ENCODE peak calls at places on chromosomes 12 and 14, in nine cellular contexts. A is effector CD8-positive, alpha-beta T cell; O is posterior cingulate gyrus; U is prostate gland; K is nucleus accumbens; B is astrocyte; I is endothelial cell of umbilical vein; F is lung; J is PC-3. M is an unnamed sample.

GRCh38 chr12:21826549-21826940 is 52.0 kb upstream of the KCNJ8 start:
- DNase-seq in J (no peak), O (no peak), I (no peak), A (no peak), U (no peak), B (no peak), F (no peak), K (no peak), M (no peak)

GRCh38 chr12:115697341-115697740 is 580.2 kb downstream of the MED13L start:
- DNase-seq in U (peak; percentile 24), O (no peak), I (no peak), J (no peak), F (no peak), K (no peak), B (peak; percentile 18), A (no peak), M (peak; percentile 96)

GRCh38 chr14:24612186-24612585 is 2.7 kb upstream of the GZMH start:
- DNase-seq in I (no peak), O (no peak), J (no peak), K (no peak), A (no peak), U (no peak), B (no peak), F (no peak), M (no peak)

GRCh38 chr12:75825686-75826085 is 205.9 kb downstream of the PHLDA1 start:
- DNase-seq in I (no peak), K (no peak), F (no peak), O (no peak), B (peak; percentile 97), A (no peak), U (no peak), J (peak; percentile 96), M (no peak)

GRCh38 chr14:95197498-95198010 is 40.2 kb upstream of the DICER1 start:
- DNase-seq in O (no peak), F (no peak), B (no peak), J (peak; percentile 75), I (no peak), A (no peak), K (no peak), U (peak; percentile 67), M (no peak)

GRCh38 chr14:104420990-104421389 is 158.6 kb upstream of the C14orf180 start:
- DNase-seq in U (no peak), K (no peak), I (no peak), O (no peak), A (no peak), F (no peak), B (no peak), J (no peak), M (no peak)

GRCh38 chr14:73743431-73743931 is 29.3 kb upstream of the PNMA1 start:
- DNase-seq in J (no peak), F (peak; percentile 60), B (no peak), O (no peak), U (no peak), K (no peak), I (peak; percentile 67), A (peak; percentile 16), M (no peak)

GRCh38 chr14:55802986-55803431 is 223.0 kb downstream of the KTN1 start:
- DNase-seq in B (peak; percentile 30), O (no peak), K (no peak), I (peak; percentile 50), U (no peak), A (no peak), J (peak; percentile 99), F (no peak), M (no peak)

GRCh38 chr12:4960547-4960946 is 50.8 kb downstream of the KCNA1 start:
- DNase-seq in F (no peak), K (no peak), A (no peak), B (no peak), I (no peak), U (no peak), O (peak; percentile 32), J (no peak), M (no peak)

GRCh38 chr12:45309826-45310626 is 94.1 kb downstream of the ANO6 start:
- DNase-seq in A (no peak), I (no peak), O (no peak), K (no peak), J (no peak), B (peak; percentile 78), U (no peak), F (no peak), M (no peak)